ENCODE peak calls at places on chromosomes 12 and 14, in seven cellular contexts. Q is AG04450, F is transverse colon, U is OCI-LY7, V is cardiac muscle cell, A is AG09309, J is fibroblast of lung. Z is an unnamed sample.

GRCh38 chr12:57476162-57476992 is 3.3 kb downstream of the ARHGAP9 start:
- DNase-seq in J (no peak), U (peak), F (peak), Q (no peak), A (no peak), V (no peak), Z (peak)

GRCh38 chr14:23351681-23352505 is 794 bp downstream of the SLC22A17 start:
- DNase-seq in A (no peak), U (no peak), J (no peak), V (no peak), Q (no peak), F (no peak), Z (no peak)

GRCh38 chr14:33465952-33466700 is 484.7 kb downstream of the EGLN3 start:
- DNase-seq in A (no peak), U (no peak), Q (no peak), F (no peak), J (no peak), V (no peak), Z (no peak)

GRCh38 chr12:16056910-16057309 is 145.8 kb downstream of the DERA start:
- DNase-seq in A (no peak), V (no peak), F (no peak), Q (no peak), J (no peak), U (no peak), Z (no peak)

GRCh38 chr14:71693373-71693772 is 238.9 kb upstream of the RGS6 start:
- DNase-seq in F (no peak), Q (peak), A (peak), V (peak), U (peak), J (peak), Z (no peak)

GRCh38 chr14:93727039-93727740 is 61.1 kb downstream of the PRIMA1 start:
- DNase-seq in F (no peak), U (no peak), A (no peak), V (no peak), J (no peak), Q (no peak), Z (no peak)

GRCh38 chr12:61911113-61911512 is 349.1 kb upstream of the USP15 start:
- DNase-seq in U (no peak), Q (no peak), A (no peak), J (no peak), V (no peak), F (no peak), Z (no peak)

GRCh38 chr14:73058923-73059311 is 583 bp downstream of the RBM25 start:
- DNase-seq in V (peak), J (peak), U (peak), Q (no peak), F (no peak), A (no peak), Z (no peak)

GRCh38 chr12:64696065-64696741 is 63.0 kb downstream of the GNS start:
- DNase-seq in U (peak), Q (no peak), F (no peak), J (peak), A (no peak), V (peak), Z (no peak)

GRCh38 chr12:4107436-4107878 is 166.1 kb upstream of the CCND2 start:
- DNase-seq in A (no peak), F (peak), U (peak), J (peak), V (peak), Q (peak), Z (peak)

GRCh38 chr14:89918721-89919120 is 35.8 kb downstream of the EFCAB11 start:
- DNase-seq in F (no peak), U (no peak), J (no peak), A (no peak), Q (no peak), V (no peak), Z (no peak)

GRCh38 chr12:28966049-28966778 is 182.9 kb upstream of the FAR2 start:
- DNase-seq in F (peak), J (peak), A (no peak), U (no peak), Q (no peak), V (peak), Z (no peak)

GRCh38 chr14:69153848-69154208 is 909 bp upstream of the DCAF5 start:
- DNase-seq in U (peak), F (peak), Q (no peak), A (no peak), V (peak), J (no peak), Z (peak)

GRCh38 chr12:89236748-89237428 is 115.4 kb downstream of the DUSP6 start:
- DNase-seq in J (no peak), V (peak), A (no peak), Q (no peak), F (no peak), U (no peak), Z (no peak)

GRCh38 chr12:82413994-82414393 is 55.7 kb downstream of the METTL25 start:
- DNase-seq in U (no peak), J (peak), V (no peak), F (no peak), Q (no peak), A (no peak), Z (no peak)

GRCh38 chr12:116736962-116737773 is 701 bp downstream of the SPRING1 start:
- DNase-seq in J (no peak), A (no peak), V (no peak), U (no peak), F (peak), Q (no peak), Z (peak)

GRCh38 chr12:112901271-112901670 is 5.5 kb upstream of the OAS1 start:
- DNase-seq in V (no peak), F (peak), U (no peak), J (no peak), Q (no peak), A (no peak), Z (no peak)

GRCh38 chr12:64780531-64781373 is 21.5 kb upstream of the GNS start:
- DNase-seq in V (no peak), F (peak), J (no peak), U (no peak), A (no peak), Q (no peak), Z (peak)

GRCh38 chr14:100115236-100115635 is 44.2 kb downstream of the DEGS2 start:
- DNase-seq in V (no peak), J (no peak), U (no peak), F (no peak), Q (no peak), A (no peak), Z (no peak)

GRCh38 chr14:24712909-24713308 is 78.9 kb upstream of the GZMB start:
- DNase-seq in V (no peak), U (no peak), Q (no peak), J (no peak), F (no peak), A (no peak), Z (no peak)

GRCh38 chr12:92745874-92746553 is 43.2 kb downstream of the PLEKHG7 start:
- DNase-seq in V (peak), Q (peak), A (peak), J (peak), F (peak), U (no peak), Z (no peak)

GRCh38 chr12:114916124-114916523 is 232.1 kb upstream of the TBX3 start:
- DNase-seq in F (no peak), U (no peak), J (peak), Q (no peak), A (peak), V (peak), Z (no peak)

GRCh38 chr12:52204931-52205505 is 13.2 kb upstream of the KRT80 start:
- DNase-seq in Q (no peak), U (no peak), V (no peak), F (no peak), A (no peak), J (no peak), Z (no peak)

GRCh38 chr12:75943730-75944096 is 87.9 kb downstream of the PHLDA1 start:
- DNase-seq in F (no peak), Q (no peak), J (no peak), V (no peak), A (no peak), U (no peak), Z (no peak)

GRCh38 chr14:102088012-102088792 is 1.4 kb upstream of the HSP90AA1 start:
- DNase-seq in V (peak), A (no peak), Q (no peak), J (no peak), F (peak), U (peak), Z (peak)

GRCh38 chr14:50531595-50532501 is 521 bp downstream of the MAP4K5 start:
- DNase-seq in Q (no peak), A (no peak), U (peak), V (peak), J (peak), F (peak), Z (peak)

GRCh38 chr14:23182372-23183014 is 967 bp downstream of the SLC7A8 start:
- DNase-seq in A (no peak), U (peak), V (no peak), F (peak), Q (no peak), J (no peak), Z (no peak)

GRCh38 chr12:100146252-100146651 is 3.6 kb upstream of the BLTP3B start:
- DNase-seq in U (no peak), F (no peak), J (no peak), V (no peak), A (no peak), Q (no peak), Z (no peak)

GRCh38 chr12:55718020-55718419 is 2.2 kb upstream of the RDH5 start:
- DNase-seq in F (no peak), Q (no peak), A (no peak), U (no peak), V (peak), J (no peak), Z (no peak)

GRCh38 chr12:124336742-124337520 is 42.0 kb downstream of the RFLNA start:
- DNase-seq in F (no peak), Q (no peak), U (no peak), A (no peak), V (no peak), J (no peak), Z (no peak)

GRCh38 chr12:124338876-124339603 is 44.1 kb downstream of the RFLNA start:
- DNase-seq in U (no peak), J (no peak), V (no peak), A (no peak), F (no peak), Q (no peak), Z (no peak)

GRCh38 chr12:124338448-124338847 is 43.6 kb downstream of the RFLNA start:
- DNase-seq in A (no peak), F (no peak), Q (no peak), J (no peak), V (no peak), U (no peak), Z (no peak)

GRCh38 chr12:124336184-124336437 is 41.2 kb downstream of the RFLNA start:
- DNase-seq in U (no peak), J (no peak), F (no peak), V (no peak), Q (no peak), A (no peak), Z (no peak)

GRCh38 chr12:124337628-124338027 is 42.7 kb downstream of the RFLNA start:
- DNase-seq in F (no peak), U (no peak), A (no peak), J (no peak), V (no peak), Q (no peak), Z (no peak)
- H3K4me3 ChIP-seq in F (no peak), U (no peak), A (no peak), J (no peak), V (no peak), Q (no peak), Z (no peak)

GRCh38 chr12:132075026-132075713 is 68.9 kb downstream of the DDX51 start:
- DNase-seq in A (no peak), J (no peak), V (no peak), Q (no peak), U (no peak), F (no peak), Z (no peak)
- TF ChIP-seq CTCF in A (no peak), J (no peak), V (peak), Q (peak), U (peak), F (no peak), Z (peak)

DNA sequence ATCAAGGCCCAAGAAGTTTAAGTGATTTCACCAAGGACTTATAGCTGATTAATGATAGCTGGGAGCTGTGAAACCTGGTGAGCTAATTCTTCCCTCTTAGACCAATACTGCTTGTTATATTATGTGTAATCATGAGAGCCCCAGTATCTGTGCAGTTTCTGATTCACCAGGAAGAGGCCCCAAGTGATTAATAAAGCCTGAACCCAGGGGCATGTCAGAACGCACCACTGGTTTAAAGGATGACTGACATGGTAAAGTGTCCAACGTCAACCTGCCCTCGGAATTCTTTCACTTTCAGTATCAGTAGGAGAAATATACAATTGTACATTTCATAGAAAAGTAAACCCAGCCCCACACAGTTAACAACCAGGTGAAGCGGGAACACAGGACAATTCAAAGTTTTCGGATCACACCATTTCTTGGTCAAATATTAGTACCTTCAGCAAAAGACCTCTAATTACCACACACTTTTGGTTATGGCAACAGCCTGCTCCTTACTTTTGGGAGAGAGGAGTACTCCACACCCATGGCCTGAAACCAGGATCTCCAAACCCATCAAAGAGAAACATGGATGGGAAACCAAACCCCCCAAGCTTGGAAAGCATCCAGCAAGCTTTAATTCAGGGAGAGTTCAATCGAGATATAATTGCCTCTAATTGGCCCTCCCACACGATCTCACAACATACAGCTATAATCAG is 28.5 kb downstream of the TMCC3 start:
- DNase-seq in A (no peak), J (peak), F (peak), U (no peak), Q (no peak), V (peak), Z (peak)
- H3K4me3 ChIP-seq in A (no peak), J (no peak), F (no peak), U (no peak), Q (no peak), V (no peak), Z (peak)

DNA sequence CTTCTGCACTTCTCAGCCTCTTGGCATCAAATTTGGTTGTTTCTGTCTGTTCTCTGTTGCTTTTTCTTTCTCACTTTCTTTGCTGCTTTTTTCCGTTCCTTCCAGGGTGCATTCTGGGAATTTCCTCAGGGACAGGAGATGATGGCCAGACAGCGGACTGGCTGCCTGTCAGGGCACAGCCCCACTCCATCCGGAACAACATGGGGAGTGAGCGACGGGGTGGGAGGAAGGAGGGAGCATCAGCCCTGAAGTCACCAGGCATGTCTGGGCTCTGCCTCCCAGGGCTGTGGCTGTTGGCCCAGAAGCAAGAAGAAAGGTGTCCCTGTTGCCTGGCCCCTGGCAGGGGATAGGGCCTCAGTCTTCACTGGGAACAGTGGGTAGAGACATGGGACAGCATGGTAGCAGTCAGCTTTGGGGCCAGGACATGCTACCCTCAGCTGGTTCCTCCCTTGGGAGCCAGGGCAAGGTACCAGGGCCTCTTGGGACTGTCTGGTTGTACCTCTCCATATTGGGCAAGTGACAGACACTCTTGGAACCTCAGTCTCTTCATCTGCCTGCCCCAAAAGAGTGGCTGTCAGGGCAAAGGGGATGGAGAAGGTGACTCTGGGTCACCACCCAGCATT is 8.6 kb downstream of the PGF start:
- DNase-seq in U (no peak), V (peak), A (no peak), J (no peak), Q (no peak), F (no peak), Z (no peak)
- TF ChIP-seq CTCF in U (no peak), V (no peak), A (no peak), J (no peak), Q (no peak), F (peak), Z (no peak)

DNA sequence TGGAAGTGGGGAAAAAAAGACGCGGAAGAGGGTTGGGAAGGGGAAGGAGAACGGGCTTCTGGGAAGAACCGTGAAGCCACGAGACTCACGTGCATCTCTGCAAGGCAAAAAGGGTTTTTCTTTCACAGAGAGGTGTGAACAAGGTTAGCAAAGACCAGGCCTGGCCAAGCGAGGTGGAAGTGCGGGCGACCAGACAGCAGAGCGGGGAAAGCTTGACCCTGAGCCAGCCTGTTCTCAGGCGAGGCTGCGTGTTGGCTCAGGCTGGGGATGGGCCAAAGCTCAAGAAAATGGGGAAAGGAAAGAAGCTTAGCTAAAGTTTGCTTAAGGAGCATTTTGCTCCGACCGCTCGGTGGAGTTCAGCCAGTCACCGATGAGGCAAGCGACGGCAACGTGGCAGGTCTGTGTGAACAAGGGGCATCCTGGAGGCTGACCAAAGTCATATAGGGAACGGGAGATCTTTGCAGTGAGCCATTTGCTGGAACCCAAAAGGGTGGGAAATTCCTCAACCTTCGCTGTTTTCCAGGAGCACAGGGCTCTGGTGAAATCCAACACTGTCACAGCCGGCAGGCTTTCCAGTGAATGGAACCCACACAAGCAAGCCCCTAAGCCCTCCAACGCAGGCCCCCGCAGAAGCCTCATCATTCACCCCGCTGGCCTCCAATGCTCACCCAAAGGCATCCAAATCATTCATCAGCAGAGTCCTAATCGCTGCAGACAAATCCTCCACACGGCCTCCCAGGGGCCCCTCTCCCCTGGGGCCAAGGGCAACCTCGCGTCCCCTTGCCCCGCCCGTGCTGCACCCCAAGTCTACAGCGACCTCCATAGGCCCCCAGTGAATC is 793 bp downstream of the ZNF605 start:
- DNase-seq in U (peak), V (peak), J (peak), F (peak), Q (peak), A (peak), Z (peak)
- H3K4me3 ChIP-seq in U (peak), V (peak), J (peak), F (peak), Q (peak), A (peak), Z (peak)

DNA sequence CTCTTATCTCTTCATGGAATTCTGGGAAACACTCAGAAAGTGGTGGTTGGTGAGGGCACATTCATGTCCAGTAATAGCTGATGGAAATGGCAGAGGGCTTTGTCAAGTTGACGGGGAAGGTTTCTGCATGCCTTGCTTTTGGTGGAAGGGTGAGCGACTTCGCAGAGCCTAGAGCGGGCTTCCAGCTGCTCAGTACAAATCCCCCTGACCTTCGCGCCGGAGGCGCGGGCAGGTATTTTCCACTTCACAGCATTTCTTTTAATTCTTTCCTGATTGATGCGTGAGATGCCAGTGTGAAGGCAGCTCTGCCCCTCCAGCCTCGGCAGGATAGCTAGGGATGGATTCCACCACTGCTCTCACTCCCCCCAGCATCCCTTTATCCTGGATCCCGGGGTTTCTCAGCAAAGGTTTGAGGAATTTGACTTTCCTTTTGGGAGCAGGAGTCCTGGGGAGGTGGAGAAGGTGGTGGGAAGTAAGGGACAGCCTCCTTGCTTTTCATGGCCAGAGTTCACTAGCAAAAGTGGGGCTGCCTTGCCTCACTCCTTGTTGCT is 198.4 kb downstream of the CHST11 start:
- DNase-seq in J (no peak), A (no peak), U (no peak), F (no peak), V (no peak), Q (no peak), Z (no peak)
- TF ChIP-seq CTCF in J (no peak), A (no peak), U (no peak), F (no peak), V (no peak), Q (no peak), Z (no peak)